ENCODE peak calls at places on chromosomes 4 and X, in four cellular contexts. One of them, this sample, is unnamed.

GRCh38 chrX:71815906-71816156 is 52.7 kb downstream of the CXorf49B start:
- DNase-seq in GM04504: no peak
- DNase-seq in endothelial cell: no peak
- DNase-seq in lung microvascular endothelial cell: no peak
- DNase-seq in this sample: no peak

GRCh38 chr4:3476936-3477749 is 14.0 kb downstream of the DOK7 start:
- DNase-seq in endothelial cell: no peak
- DNase-seq in GM04504: no peak
- DNase-seq in lung microvascular endothelial cell: no peak
- DNase-seq in this sample: no peak

GRCh38 chr4:140884431-140885058 is 128.4 kb upstream of the TBC1D9 start:
- DNase-seq in endothelial cell: peak
- DNase-seq in lung microvascular endothelial cell: peak
- DNase-seq in GM04504: peak
- DNase-seq in this sample: peak

GRCh38 chrX:71607488-71607887 is 10.8 kb downstream of the CXCR3 start:
- DNase-seq in lung microvascular endothelial cell: no peak
- DNase-seq in GM04504: no peak
- DNase-seq in endothelial cell: no peak
- DNase-seq in this sample: no peak

GRCh38 chr4:47031713-47032404 is 492 bp downstream of the GABRB1 start:
- DNase-seq in lung microvascular endothelial cell: peak
- DNase-seq in GM04504: no peak
- DNase-seq in endothelial cell: no peak
- DNase-seq in this sample: no peak

GRCh38 chr4:175062183-175062592 is 144.0 kb downstream of the ADAM29 start:
- DNase-seq in GM04504: no peak
- DNase-seq in lung microvascular endothelial cell: no peak
- DNase-seq in endothelial cell: no peak
- DNase-seq in this sample: no peak

GRCh38 chr4:149901128-149901527 is 85.5 kb upstream of the IQCM start:
- DNase-seq in lung microvascular endothelial cell: no peak
- DNase-seq in endothelial cell: no peak
- DNase-seq in GM04504: no peak
- DNase-seq in this sample: no peak

GRCh38 chr4:185730387-185730786 is 81.6 kb downstream of the SORBS2 start:
- DNase-seq in lung microvascular endothelial cell: no peak
- DNase-seq in GM04504: no peak
- DNase-seq in endothelial cell: peak
- DNase-seq in this sample: no peak

GRCh38 chr4:153000068-153000420 is 63.9 kb downstream of the FHDC1 start:
- DNase-seq in GM04504: no peak
- DNase-seq in lung microvascular endothelial cell: no peak
- DNase-seq in endothelial cell: no peak
- DNase-seq in this sample: no peak

GRCh38 chr4:16569790-16570189 is 328.7 kb downstream of the LDB2 start:
- DNase-seq in endothelial cell: no peak
- DNase-seq in GM04504: no peak
- DNase-seq in lung microvascular endothelial cell: no peak
- DNase-seq in this sample: no peak

GRCh38 chrX:21623778-21624501 is 34.2 kb downstream of the KLHL34 start:
- DNase-seq in endothelial cell: no peak
- DNase-seq in lung microvascular endothelial cell: no peak
- DNase-seq in GM04504: no peak
- DNase-seq in this sample: no peak

GRCh38 chr4:2930135-2930805 is 32.9 kb downstream of the NOP14 start:
- DNase-seq in endothelial cell: no peak
- DNase-seq in lung microvascular endothelial cell: no peak
- DNase-seq in GM04504: no peak
- DNase-seq in this sample: no peak